ENCODE peak calls at places on chromosomes 4 and X, in six cellular contexts. N is Jurkat, Clone E6-1; X is HepG2; H is mammary epithelial cell; T is astrocyte of the spinal cord; C is A673. R is an unnamed sample.

GRCh38 chr4:38610844-38611550 is 53.0 kb upstream of the KLF3 start:
- DNase-seq in X (no peak), H (no peak), T (no peak), N (no peak), C (no peak), R (no peak)

GRCh38 chr4:152709675-152710438 is 30.1 kb upstream of the TMEM154 start:
- DNase-seq in T (no peak), N (no peak), X (no peak), H (peak; percentile 96), C (peak; percentile 37), R (no peak)

GRCh38 chr4:877502-877901 is 51.6 kb upstream of the CPLX1 start:
- DNase-seq in T (no peak), C (no peak), H (no peak), X (no peak), N (no peak), R (no peak)

GRCh38 chr4:20662851-20663250 is 37.4 kb upstream of the PACRGL start:
- DNase-seq in C (no peak), N (no peak), H (peak; percentile 82), X (no peak), T (peak; percentile 69), R (no peak)

GRCh38 chr4:150117094-150117493 is 38.8 kb downstream of the DCLK2 start:
- DNase-seq in C (no peak), X (no peak), N (no peak), H (no peak), T (no peak), R (no peak)

GRCh38 chrX:118536687-118537461 is 41.3 kb downstream of the DOCK11 start:
- DNase-seq in C (peak; percentile 42), X (no peak), N (peak; percentile 38), T (peak; percentile 37), H (no peak), R (peak; percentile 49)

GRCh38 chr4:128347175-128347868 is 59.7 kb upstream of the PGRMC2 start:
- DNase-seq in H (no peak), X (no peak), C (no peak), T (no peak), N (no peak), R (no peak)

GRCh38 chr4:15506464-15506863 is 36.8 kb downstream of the CC2D2A start:
- DNase-seq in T (peak; percentile 66), X (no peak), H (no peak), N (no peak), C (no peak), R (no peak)

GRCh38 chr4:4443821-4444220 is 56.9 kb downstream of the NSG1 start:
- DNase-seq in N (no peak), H (no peak), T (peak; percentile 66), C (no peak), X (no peak), R (no peak)

GRCh38 chr4:104591505-104591904 is 96.8 kb upstream of the CXXC4 start:
- DNase-seq in T (no peak), X (no peak), H (no peak), N (no peak), C (peak; percentile 31), R (no peak)

GRCh38 chrX:37846934-37847732 is at the start of gene DYNLT3:
- DNase-seq in H (peak; percentile 77), C (peak; percentile 90), N (no peak), X (peak; percentile 56), T (peak; percentile 65), R (peak; percentile 64)

GRCh38 chr4:144591401-144591800 is 54.6 kb upstream of the HHIP start:
- DNase-seq in C (peak; percentile 83), X (no peak), T (peak; percentile 87), H (peak; percentile 70), N (peak; percentile 63), R (no peak)

GRCh38 chrX:53048169-53049126 is at the start of gene GPR173:
- DNase-seq in N (no peak), T (peak; percentile 78), X (no peak), C (peak; percentile 63), H (no peak), R (no peak)
- H3K4me3 ChIP-seq in N (no peak within 1 kb of the TSS), T (peak within 1 kb of the TSS; percentile 66), X (peak within 1 kb of the TSS; percentile 23), C (peak within 1 kb of the TSS; percentile 55), H (peak within 1 kb of the TSS; percentile 21), R (no peak within 1 kb of the TSS)

DNA sequence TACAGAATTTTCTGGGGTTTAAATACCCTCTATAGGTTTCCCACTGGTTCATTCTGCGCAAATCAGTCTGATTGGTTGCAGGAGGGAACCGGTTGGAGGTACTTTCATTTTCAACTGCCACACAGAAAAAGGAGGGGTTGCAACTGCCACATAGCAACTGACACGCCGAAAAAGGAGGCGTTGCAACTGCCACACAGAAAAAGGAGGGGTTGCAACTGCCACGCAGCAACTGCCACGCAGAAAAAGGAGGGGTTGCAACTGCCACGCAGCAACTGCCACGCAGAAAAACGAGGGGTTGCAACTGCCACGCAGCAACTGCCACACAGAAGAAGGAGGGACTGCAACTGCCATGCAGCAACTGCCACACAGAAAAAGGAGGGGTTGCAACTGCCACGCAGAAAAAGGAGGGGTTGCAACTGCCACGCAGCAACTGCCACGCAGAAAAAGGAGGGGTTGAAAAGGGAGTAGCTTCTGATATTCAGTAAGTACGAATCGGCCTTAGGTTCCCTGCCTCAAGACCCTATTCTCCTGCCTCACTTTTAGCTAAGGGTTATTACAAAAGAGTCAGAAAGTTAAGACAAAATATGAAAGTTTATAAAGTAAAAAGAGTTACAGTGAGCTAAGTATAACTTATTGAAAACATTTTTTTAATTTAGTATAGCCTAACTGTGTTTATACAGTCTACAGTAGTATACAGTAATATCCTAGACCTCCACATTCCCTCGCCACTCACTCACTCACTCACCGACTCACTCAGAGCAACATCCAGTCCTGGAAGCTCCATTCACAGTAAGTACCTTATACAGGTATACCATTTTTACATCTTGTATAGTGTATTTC is 431.8 kb downstream of the KCTD8 start:
- DNase-seq in T (peak; percentile 25), N (no peak), H (no peak), X (peak; percentile 42), C (no peak), R (no peak)
- H3K4me3 ChIP-seq in T (no peak overlapping the region), N (no peak overlapping the region), H (no peak overlapping the region), X (peak overlapping the region; percentile 63), C (no peak overlapping the region), R (no peak overlapping the region)

DNA sequence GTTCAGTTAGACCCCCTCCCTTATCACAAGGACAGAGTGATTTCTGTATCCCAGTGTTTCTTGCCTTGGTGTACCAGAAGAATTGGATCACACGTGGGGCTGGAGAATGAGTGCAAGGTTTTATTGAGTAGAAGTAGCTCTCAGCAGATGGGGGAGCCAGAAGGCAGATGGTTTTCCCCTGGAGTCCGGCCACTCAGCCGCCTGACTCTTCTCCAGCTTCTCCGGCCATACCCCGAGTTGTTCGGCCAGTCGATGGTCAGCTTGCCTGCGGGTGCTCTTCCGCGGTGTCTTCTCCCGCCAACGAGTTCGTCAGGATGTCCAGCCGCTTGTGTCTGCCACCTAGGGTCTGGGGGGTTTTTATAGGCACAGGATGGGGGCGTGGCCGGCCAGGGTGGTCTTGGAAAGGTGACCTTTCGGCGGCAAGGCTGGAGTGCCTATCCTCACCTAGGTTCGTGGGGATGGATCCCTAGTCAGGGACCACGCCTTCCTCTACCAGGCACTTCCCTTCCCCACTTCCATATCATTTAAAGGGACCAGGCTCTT is 14.5 kb downstream of the GAB1 start:
- DNase-seq in X (no peak), H (no peak), C (no peak), N (no peak), T (no peak), R (no peak)
- H3K4me3 ChIP-seq in X (no peak overlapping the region), H (no peak overlapping the region), C (no peak overlapping the region), N (no peak overlapping the region), T (no peak overlapping the region), R (no peak overlapping the region)

GRCh38 chr4:40630335-40631021 is 814 bp upstream of the RBM47 start:
- DNase-seq in T (no peak), H (no peak), N (no peak), X (no peak), C (no peak), R (no peak)
- H3K4me3 ChIP-seq in T (peak overlapping the region; percentile 70), H (no peak overlapping the region), N (no peak overlapping the region), X (no peak overlapping the region), C (no peak overlapping the region), R (peak overlapping the region; percentile 76)

GRCh38 chrX:96685205-96686099 is 810 bp downstream of the DIAPH2 start:
- DNase-seq in X (peak; percentile 7), H (peak; percentile 48), T (peak; percentile 45), C (peak; percentile 49), N (no peak), R (peak; percentile 28)
- H3K4me3 ChIP-seq in X (peak overlapping the region; percentile 76), H (peak overlapping the region; percentile 64), T (peak overlapping the region; percentile 72), C (peak overlapping the region; percentile 67), N (peak overlapping the region; percentile 66), R (peak overlapping the region; percentile 70)

DNA sequence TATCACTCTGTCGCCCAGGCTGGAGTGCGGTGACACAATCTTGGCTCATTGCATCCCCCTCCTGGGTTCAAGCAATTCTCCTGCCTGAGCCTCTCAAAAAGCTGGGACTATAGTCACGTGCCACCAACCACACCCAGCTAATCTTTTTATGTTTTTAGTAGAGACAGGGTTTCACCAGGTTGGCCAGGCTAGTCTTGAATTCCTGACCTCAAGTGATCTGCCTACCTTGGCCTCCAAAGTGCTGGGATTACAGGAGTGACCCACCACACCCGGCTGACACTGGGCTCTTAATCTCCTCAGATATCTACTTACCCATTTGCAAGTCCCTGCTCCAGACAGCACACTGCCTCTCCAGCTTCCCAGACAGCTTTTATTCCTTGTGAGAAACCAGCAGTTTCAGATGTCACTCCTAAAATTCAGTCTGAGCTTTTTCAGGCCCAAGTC is 86.8 kb upstream of the SLC34A2 start:
- DNase-seq in T (no peak), C (no peak), X (no peak), H (no peak), N (no peak), R (no peak)
- H3K4me3 ChIP-seq in T (no peak overlapping the region), C (no peak overlapping the region), X (no peak overlapping the region), H (no peak overlapping the region), N (no peak overlapping the region), R (no peak overlapping the region)

GRCh38 chr4:118279920-118280432 is 72.8 kb downstream of the PRSS12 start:
- DNase-seq in H (no peak), N (no peak), T (no peak), X (no peak), C (no peak), R (no peak)
- H3K4me3 ChIP-seq in H (peak overlapping the region; percentile 85), N (peak overlapping the region; percentile 92), T (peak overlapping the region; percentile 65), X (peak overlapping the region; percentile 87), C (peak overlapping the region; percentile 83), R (peak overlapping the region; percentile 80)

GRCh38 chr4:147735413-147736301 is 3.8 kb downstream of the ARHGAP10 start:
- DNase-seq in N (no peak), X (no peak), C (no peak), H (no peak), T (no peak), R (no peak)

GRCh38 chr4:147733614-147734344 is 1.9 kb downstream of the ARHGAP10 start:
- DNase-seq in H (peak; percentile 46), N (no peak), T (peak; percentile 31), C (no peak), X (no peak), R (no peak)

GRCh38 chr4:147732516-147733193 is 767 bp downstream of the ARHGAP10 start:
- DNase-seq in N (no peak), C (peak; percentile 47), H (peak; percentile 51), X (no peak), T (peak; percentile 47), R (no peak)

GRCh38 chr4:147736458-147736857 is 4.6 kb downstream of the ARHGAP10 start:
- DNase-seq in C (peak; percentile 47), N (no peak), H (peak; percentile 66), T (peak; percentile 78), X (no peak), R (no peak)

DNA sequence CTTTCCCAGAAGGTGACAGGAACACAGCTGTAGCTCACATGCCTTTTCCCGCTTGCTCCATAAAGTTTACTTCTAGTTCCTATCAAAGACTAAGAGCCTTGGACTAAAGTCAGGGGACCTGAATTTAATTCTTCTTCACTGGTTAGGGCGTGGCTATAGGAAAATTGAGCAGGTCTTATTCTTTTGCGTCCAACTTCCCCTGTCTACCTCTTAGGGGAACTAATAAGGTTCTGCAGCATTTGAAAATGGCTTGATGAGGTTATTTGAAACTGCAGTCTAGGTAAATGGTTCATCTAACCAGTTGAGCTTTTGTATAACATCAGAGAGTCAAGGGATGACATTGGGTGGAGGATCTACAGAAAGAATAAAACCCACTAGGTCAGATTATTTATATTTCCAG is 2.6 kb downstream of the ARHGAP10 start:
- DNase-seq in C (no peak), N (no peak), H (no peak), X (no peak), T (no peak), R (no peak)
- H3K4me3 ChIP-seq in C (no peak overlapping the region), N (no peak overlapping the region), H (no peak overlapping the region), X (no peak overlapping the region), T (peak overlapping the region; percentile 1), R (no peak overlapping the region)

R was measured in naive thymus-derived CD4-positive, alpha-beta T cell.